ENCODE peak calls at places on chromosome 18, in nine cellular contexts. U is SK-N-SH, S is heart left ventricle, J is GM23338, E is heart right ventricle, P is upper lobe of left lung, Y is IMR-90, X is psoas muscle, G is lower lobe of right lung. W is an unnamed sample.

GRCh38 chr18:25875574-25875973 is 214.8 kb downstream of the SS18 start:
- DNase-seq in P (no peak), U (no peak), J (no peak), X (no peak), Y (no peak), S (no peak), E (no peak), G (no peak), W (no peak)

GRCh38 chr18:76545433-76546281 is 50.6 kb upstream of the ZNF516 start:
- DNase-seq in S (no peak), U (no peak), E (no peak), J (no peak), P (no peak), X (no peak), Y (no peak), G (no peak), W (no peak)

GRCh38 chr18:55999641-56000040 is 411.6 kb upstream of the TCF4 start:
- DNase-seq in X (no peak), J (peak; percentile 24), G (no peak), Y (no peak), S (peak; percentile 15), P (no peak), E (no peak), U (no peak), W (no peak)

GRCh38 chr18:67475673-67476072 is 40.8 kb downstream of the DSEL start:
- DNase-seq in Y (peak; percentile 57), G (no peak), E (no peak), J (no peak), U (no peak), S (no peak), P (no peak), X (no peak), W (no peak)

GRCh38 chr18:23236876-23237468 is 101.7 kb downstream of the CABLES1 start:
- DNase-seq in G (no peak), P (no peak), S (no peak), J (no peak), Y (no peak), U (no peak), X (no peak), E (no peak), W (no peak)

GRCh38 chr18:8780227-8780626 is 74.9 kb downstream of the MTCL1 start:
- DNase-seq in P (no peak), S (no peak), Y (no peak), U (no peak), G (no peak), J (no peak), X (no peak), E (no peak), W (no peak)

GRCh38 chr18:62996552-62996951 is 281.2 kb downstream of the PHLPP1 start:
- DNase-seq in P (no peak), E (no peak), U (no peak), G (no peak), Y (no peak), X (no peak), J (no peak), S (no peak), W (no peak)

GRCh38 chr18:74128114-74128513 is 19.5 kb downstream of the FBXO15 start:
- DNase-seq in S (no peak), X (no peak), U (no peak), Y (no peak), E (no peak), J (no peak), G (no peak), P (no peak), W (no peak)

GRCh38 chr18:37420315-37420880 is 145.2 kb downstream of the CELF4 start:
- DNase-seq in E (no peak), X (no peak), Y (no peak), S (no peak), U (no peak), G (no peak), P (no peak), J (no peak), W (no peak)

GRCh38 chr18:74521068-74521725 is 13.1 kb upstream of the CNDP1 start:
- DNase-seq in X (no peak), E (no peak), Y (no peak), J (no peak), P (no peak), S (no peak), G (no peak), U (no peak), W (no peak)

GRCh38 chr18:47756364-47757016 is 174.0 kb downstream of the SMAD2 start:
- DNase-seq in G (peak; percentile 74), U (peak; percentile 75), S (peak; percentile 28), P (peak; percentile 49), J (peak; percentile 85), X (peak; percentile 63), Y (peak; percentile 33), E (peak; percentile 27), W (peak; percentile 85)

GRCh38 chr18:27983780-27984179 is 193.2 kb downstream of the CDH2 start:
- DNase-seq in S (no peak), U (no peak), G (no peak), X (no peak), Y (no peak), J (no peak), P (no peak), E (no peak), W (no peak)

GRCh38 chr18:61549411-61549810 is 216.2 kb downstream of the CDH20 start:
- DNase-seq in Y (no peak), G (no peak), U (no peak), S (no peak), J (no peak), X (no peak), E (no peak), P (no peak), W (no peak)

GRCh38 chr18:52588916-52589315 is 248.9 kb downstream of the DCC start:
- DNase-seq in E (no peak), P (no peak), U (no peak), G (no peak), J (no peak), S (no peak), X (no peak), Y (peak; percentile 30), W (no peak)
- H3K36me3 ChIP-seq in E (no peaks in the 10 kb centered on the region), P (no peaks in the 10 kb centered on the region), U (no peaks in the 10 kb centered on the region), G (no peaks in the 10 kb centered on the region), J (no peaks in the 10 kb centered on the region), S (no peaks in the 10 kb centered on the region), X (no peaks in the 10 kb centered on the region), Y (no peaks in the 10 kb centered on the region), W (no peaks in the 10 kb centered on the region)

DNA sequence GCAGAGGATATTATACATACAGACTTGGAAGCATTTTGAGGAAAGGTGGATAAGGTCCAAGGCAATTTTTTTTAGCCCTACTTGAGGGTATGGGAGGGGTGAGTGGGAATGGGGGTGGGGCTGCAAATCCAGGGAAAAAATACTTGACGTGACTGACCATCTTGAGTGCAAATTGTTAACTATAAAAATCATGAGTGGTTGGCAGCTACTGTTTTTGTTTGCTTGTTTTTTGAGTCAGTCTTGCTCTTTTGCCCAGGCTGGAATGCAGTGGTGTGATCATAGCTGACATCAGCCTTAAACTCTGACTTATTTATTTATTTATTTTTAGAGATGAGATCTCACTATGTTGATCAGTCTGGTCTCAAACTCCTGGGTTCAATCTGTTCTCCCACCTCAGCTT is 458.8 kb downstream of the PIK3C3 start:
- DNase-seq in X (no peak), P (no peak), Y (no peak), U (no peak), J (no peak), S (no peak), G (no peak), E (no peak), W (no peak)
- H3K27ac ChIP-seq in X (no peak overlapping the region), P (no peak overlapping the region), Y (no peak overlapping the region), U (no peak overlapping the region), J (no peak overlapping the region), S (no peak overlapping the region), G (no peak overlapping the region), E (no peak overlapping the region), W (no peak overlapping the region)

DNA sequence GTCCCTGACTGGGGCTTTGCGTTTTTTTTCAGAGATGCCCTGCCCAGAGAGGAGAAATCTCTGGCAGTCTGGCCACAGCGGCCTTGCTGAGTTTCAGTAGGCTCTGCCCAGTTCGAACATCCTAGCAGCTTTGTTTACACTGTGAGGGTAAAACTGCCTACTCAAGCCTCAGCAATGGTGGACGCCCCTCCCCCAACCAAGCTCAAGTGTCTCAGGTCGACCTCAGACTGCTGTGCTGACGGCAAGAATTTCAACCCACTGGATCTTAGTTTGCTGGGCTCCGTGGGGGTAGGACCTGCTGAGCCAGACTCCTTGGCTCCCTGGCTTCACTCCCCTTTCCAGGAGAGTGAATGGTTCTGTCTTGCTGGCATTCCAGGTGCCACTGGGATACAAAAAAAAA is 31.7 kb downstream of the L3MBTL4 start:
- DNase-seq in G (peak; percentile 68), J (peak; percentile 54), U (no peak), X (no peak), E (no peak), S (no peak), P (peak; percentile 63), Y (no peak), W (no peak)
- H3K36me3 ChIP-seq in G (no peaks in the 10 kb centered on the region), J (no peaks in the 10 kb centered on the region), U (no peaks in the 10 kb centered on the region), X (no peaks in the 10 kb centered on the region), E (no peaks in the 10 kb centered on the region), S (no peaks in the 10 kb centered on the region), P (no peaks in the 10 kb centered on the region), Y (no peaks in the 10 kb centered on the region), W (no peaks in the 10 kb centered on the region)

GRCh38 chr18:69935319-69936190 is 12.1 kb downstream of the CD226 start:
- DNase-seq in G (peak; percentile 55), X (no peak), P (peak; percentile 39), J (no peak), U (no peak), E (no peak), S (no peak), Y (no peak), W (no peak)
- H3K27ac ChIP-seq in G (no peak overlapping the region), X (no peak overlapping the region), P (no peak overlapping the region), J (no peak overlapping the region), U (no peak overlapping the region), E (no peak overlapping the region), S (no peak overlapping the region), Y (no peak overlapping the region), W (no peak overlapping the region)

GRCh38 chr18:2602844-2603243 is 31.5 kb downstream of the NDC80 start:
- DNase-seq in X (no peak), Y (no peak), J (no peak), G (no peak), E (no peak), U (no peak), P (no peak), S (no peak), W (no peak)
- H3K36me3 ChIP-seq in X (no peaks in the 10 kb centered on the region), Y (peaks cover 1% of the 10 kb centered on the region), J (peaks cover 61% of the 10 kb centered on the region), G (no peaks in the 10 kb centered on the region), E (no peaks in the 10 kb centered on the region), U (peaks cover 41% of the 10 kb centered on the region), P (no peaks in the 10 kb centered on the region), S (no peaks in the 10 kb centered on the region), W (peaks cover 70% of the 10 kb centered on the region)